ENCODE peak calls at places on chromosomes 3 and 15, in four cellular contexts. O is endodermal cell, B is fibroblast of lung, Z is neuronal stem cell. X is an unnamed sample.

GRCh38 chr15:41855121-41855941 is 16.7 kb downstream of the PLA2G4B start:
- DNase-seq in O (no peak), B (no peak), Z (no peak), X (no peak)

GRCh38 chr3:196192036-196193001 is 18.9 kb downstream of the ZDHHC19 start:
- DNase-seq in O (peak; percentile 84), B (no peak), Z (no peak), X (peak; percentile 31)

GRCh38 chr15:74955017-74955416 is 1.6 kb downstream of the RPP25 start:
- DNase-seq in O (no peak), B (no peak), Z (no peak), X (no peak)

GRCh38 chr3:26376131-26376530 is 246.4 kb upstream of the LRRC3B start:
- DNase-seq in O (no peak), B (no peak), Z (peak; percentile 20), X (no peak)

GRCh38 chr3:189273736-189274135 is 102.0 kb downstream of the TPRG1 start:
- DNase-seq in O (no peak), B (no peak), Z (no peak), X (no peak)

GRCh38 chr3:14351617-14352001 is 50.8 kb upstream of the SLC6A6 start:
- DNase-seq in O (no peak), B (no peak), Z (no peak), X (no peak)

GRCh38 chr15:96331942-96332853 is 1.7 kb downstream of the NR2F2 start:
- DNase-seq in O (peak; percentile 84), B (peak; percentile 44), Z (peak; percentile 11), X (peak; percentile 79)

GRCh38 chr3:154864947-154865346 is 215.2 kb upstream of the MME start:
- DNase-seq in O (no peak), B (peak; percentile 62), Z (no peak), X (no peak)

GRCh38 chr3:137171834-137172603 is 214.2 kb downstream of the IL20RB start:
- DNase-seq in O (no peak), B (no peak), Z (no peak), X (peak; percentile 79)

GRCh38 chr3:118472586-118472985 is 562.1 kb downstream of the IGSF11 start:
- DNase-seq in O (no peak), B (peak; percentile 52), Z (no peak), X (no peak)

GRCh38 chr3:32733631-32734229 is 48.7 kb downstream of the CNOT10 start:
- DNase-seq in O (no peak), B (peak; percentile 70), Z (peak; percentile 21), X (peak; percentile 55)

GRCh38 chr15:69193948-69194827 is 33.8 kb downstream of the GLCE start:
- DNase-seq in O (no peak), B (peak; percentile 31), Z (no peak), X (peak; percentile 13)

GRCh38 chr3:4805662-4806061 is 173.6 kb upstream of the BHLHE40 start:
- DNase-seq in O (no peak), B (no peak), Z (no peak), X (no peak)

GRCh38 chr3:32177702-32178198 is 60.7 kb upstream of the CMTM8 start:
- DNase-seq in O (peak; percentile 94), B (peak; percentile 86), Z (peak; percentile 51), X (peak; percentile 95)

GRCh38 chr3:155870133-155870944 is at the start of gene GMPS:
- DNase-seq in O (peak; percentile 99), B (peak; percentile 89), Z (peak; percentile 94), X (peak; percentile 97)

GRCh38 chr3:123021986-123022510 is 5.5 kb downstream of the SEMA5B start:
- DNase-seq in O (no peak), B (no peak), Z (no peak), X (no peak)

GRCh38 chr15:90650117-90650955 is 66.8 kb upstream of the BLM start:
- DNase-seq in O (no peak), B (peak; percentile 52), Z (no peak), X (peak; percentile 26)

GRCh38 chr3:58306662-58307286 is 454 bp downstream of the HTD2 start:
- DNase-seq in O (peak; percentile 81), B (peak; percentile 11), Z (no peak), X (peak; percentile 83)

GRCh38 chr15:62524848-62525247 is 359.8 kb upstream of the C2CD4B start:
- DNase-seq in O (no peak), B (no peak), Z (no peak), X (no peak)

GRCh38 chr3:38723569-38724391 is 74.3 kb upstream of the SCN5A start:
- DNase-seq in O (no peak), B (no peak), Z (no peak), X (peak; percentile 31)

GRCh38 chr3:83438177-83438576 is 1520.6 kb upstream of the CADM2 start:
- DNase-seq in O (no peak), B (no peak), Z (no peak), X (no peak)

GRCh38 chr3:131031660-131032059 is 5.0 kb downstream of the NEK11 start:
- DNase-seq in O (no peak), B (no peak), Z (no peak), X (no peak)

GRCh38 chr15:68469162-68470048 is 37.4 kb upstream of the ITGA11 start:
- DNase-seq in O (no peak), B (peak; percentile 4), Z (no peak), X (no peak)

GRCh38 chr15:66843581-66843980 is 141.5 kb downstream of the SMAD6 start:
- DNase-seq in O (no peak), B (no peak), Z (no peak), X (peak; percentile 45)

GRCh38 chr3:124928333-124929202 is 6.0 kb downstream of the MUC13 start:
- DNase-seq in O (peak; percentile 79), B (peak; percentile 82), Z (peak; percentile 54), X (peak; percentile 61)

GRCh38 chr3:72665701-72666443 is 182.4 kb downstream of the SHQ1 start:
- DNase-seq in O (peak; percentile 87), B (peak; percentile 14), Z (no peak), X (peak; percentile 95)

DNA sequence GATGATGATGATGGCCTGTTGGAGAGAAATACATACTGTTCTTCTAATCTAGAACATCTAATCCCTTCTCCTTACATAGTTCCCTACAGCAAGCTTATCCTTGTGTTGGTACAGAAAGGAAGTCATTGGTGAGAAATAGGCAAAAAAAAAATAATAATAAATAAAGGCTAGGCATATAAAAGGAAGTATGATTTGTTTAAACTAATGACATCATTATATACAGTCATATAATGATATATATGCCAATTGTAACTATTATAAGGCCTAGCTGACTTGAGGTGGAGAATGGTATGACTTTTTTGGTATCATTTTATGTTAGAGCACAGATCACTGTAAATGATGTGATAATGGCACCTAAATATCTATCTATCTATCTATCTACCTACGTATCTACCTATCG is 142.4 kb downstream of the DUT start:
- DNase-seq in O (no peak), B (no peak), Z (no peak), X (no peak)
- H3K9ac ChIP-seq in O (no peak overlapping the region), B (no peak overlapping the region), Z (no peak overlapping the region), X (no peak overlapping the region)

GRCh38 chr3:64215084-64215483 is 10.2 kb downstream of the PRICKLE2 start:
- DNase-seq in O (no peak), B (no peak), Z (no peak), X (no peak)
- H3K4me3 ChIP-seq in O (no peak overlapping the region), B (peak overlapping the region; percentile 44), Z (no peak overlapping the region), X (no peak overlapping the region)

GRCh38 chr15:29289179-29289578 is 19.6 kb upstream of the NSMCE3 start:
- DNase-seq in O (no peak), B (no peak), Z (no peak), X (no peak)
- H3K9ac ChIP-seq in O (no peak overlapping the region), B (no peak overlapping the region), Z (no peak overlapping the region), X (no peak overlapping the region)

GRCh38 chr3:64300790-64301423 is 75.6 kb upstream of the PRICKLE2 start:
- DNase-seq in O (no peak), B (peak; percentile 82), Z (no peak), X (no peak)
- H3K4me3 ChIP-seq in O (no peak overlapping the region), B (no peak overlapping the region), Z (no peak overlapping the region), X (no peak overlapping the region)